ENCODE peak calls at places on chromosomes 2 and 18, in five cellular contexts. Q, O, J, C and U are unnamed samples.

GRCh38 chr2:171161425-171162289 is 964 bp upstream of the TLK1 start:
- DNase-seq in J (no peak), C (peak; percentile 4), O (no peak), Q (no peak), U (no peak)

GRCh38 chr2:238690673-238690965 is 157.3 kb upstream of the TWIST2 start:
- DNase-seq in J (no peak), O (no peak), Q (no peak), C (no peak), U (no peak)

GRCh38 chr2:24861500-24861899 is 58.5 kb downstream of the ADCY3 start:
- DNase-seq in O (no peak), J (no peak), C (no peak), Q (no peak), U (no peak)

GRCh38 chr2:129187379-129187778 is 792.1 kb upstream of the RAB6C start:
- DNase-seq in O (no peak), C (no peak), Q (no peak), J (no peak), U (no peak)

GRCh38 chr2:15177103-15177502 is 384.0 kb downstream of the NBAS start:
- DNase-seq in J (no peak), Q (no peak), O (peak; percentile 70), C (peak; percentile 37), U (no peak)

GRCh38 chr2:109382236-109382930 is 231.4 kb downstream of the SEPTIN10 start:
- DNase-seq in C (no peak), Q (no peak), O (no peak), J (no peak), U (no peak)

GRCh38 chr2:168169097-168169745 is 78.2 kb downstream of the STK39 start:
- DNase-seq in J (no peak), O (peak; percentile 44), Q (no peak), C (no peak), U (no peak)

GRCh38 chr18:37669991-37670534 is 104.5 kb upstream of the CELF4 start:
- DNase-seq in O (no peak), C (no peak), J (no peak), Q (no peak), U (peak; percentile 35)

GRCh38 chr2:240238786-240239185 is 98.3 kb upstream of the OTOS start:
- DNase-seq in J (no peak), O (no peak), Q (no peak), C (no peak), U (no peak)

GRCh38 chr18:6401687-6402086 is 13.0 kb downstream of the L3MBTL4 start:
- DNase-seq in J (no peak), C (no peak), Q (peak; percentile 62), O (no peak), U (peak; percentile 51)

GRCh38 chr2:9769171-9770005 is 73.9 kb upstream of the TAF1B start:
- DNase-seq in Q (peak; percentile 67), C (no peak), J (peak; percentile 71), O (no peak), U (peak; percentile 56)

GRCh38 chr2:15158117-15158516 is 403.0 kb downstream of the NBAS start:
- DNase-seq in C (no peak), J (no peak), Q (peak; percentile 90), O (no peak), U (peak; percentile 64)

GRCh38 chr2:88199912-88200682 is 30.0 kb downstream of the THNSL2 start:
- DNase-seq in C (peak; percentile 43), O (no peak), J (peak; percentile 48), Q (peak; percentile 74), U (peak; percentile 77)

GRCh38 chr2:17539596-17539992 is 902 bp upstream of the VSNL1 start:
- DNase-seq in C (peak; percentile 33), Q (peak; percentile 50), O (no peak), J (peak; percentile 28), U (peak; percentile 79)

GRCh38 chr2:215460682-215461081 is 24.8 kb upstream of the FN1 start:
- DNase-seq in O (peak; percentile 37), C (peak; percentile 91), J (peak; percentile 41), Q (no peak), U (no peak)

GRCh38 chr18:30860741-30861140 is 181.8 kb downstream of the DSC3 start:
- DNase-seq in O (no peak), J (no peak), Q (no peak), C (no peak), U (no peak)

GRCh38 chr2:240129731-240130392 is 6.2 kb downstream of the COPS9 start:
- DNase-seq in O (no peak), Q (no peak), C (no peak), J (no peak), U (no peak)

GRCh38 chr2:129378186-129378585 is 601.3 kb upstream of the RAB6C start:
- DNase-seq in C (no peak), Q (no peak), O (no peak), J (no peak), U (no peak)

GRCh38 chr2:201881731-201882130 is 75.4 kb downstream of the CDK15 start:
- DNase-seq in C (peak; percentile 41), J (no peak), O (no peak), Q (no peak), U (no peak)

GRCh38 chr18:26840965-26841364 is 24.5 kb downstream of the AQP4 start:
- DNase-seq in O (no peak), C (no peak), Q (no peak), J (no peak), U (peak; percentile 51)

GRCh38 chr2:182621810-182622209 is 94.2 kb upstream of the DNAJC10 start:
- DNase-seq in Q (no peak), J (no peak), O (no peak), C (no peak), U (no peak)

GRCh38 chr2:54081574-54081973 is 33.8 kb upstream of the ACYP2 start:
- DNase-seq in O (peak; percentile 59), Q (no peak), J (no peak), C (no peak), U (no peak)

GRCh38 chr2:112065966-112066365 is 10.9 kb downstream of the TMEM87B start:
- DNase-seq in C (peak; percentile 80), O (peak; percentile 67), Q (no peak), J (no peak), U (no peak)

GRCh38 chr2:72527424-72527823 is 298.4 kb downstream of the EXOC6B start:
- DNase-seq in O (no peak), C (no peak), Q (no peak), J (no peak), U (no peak)

DNA sequence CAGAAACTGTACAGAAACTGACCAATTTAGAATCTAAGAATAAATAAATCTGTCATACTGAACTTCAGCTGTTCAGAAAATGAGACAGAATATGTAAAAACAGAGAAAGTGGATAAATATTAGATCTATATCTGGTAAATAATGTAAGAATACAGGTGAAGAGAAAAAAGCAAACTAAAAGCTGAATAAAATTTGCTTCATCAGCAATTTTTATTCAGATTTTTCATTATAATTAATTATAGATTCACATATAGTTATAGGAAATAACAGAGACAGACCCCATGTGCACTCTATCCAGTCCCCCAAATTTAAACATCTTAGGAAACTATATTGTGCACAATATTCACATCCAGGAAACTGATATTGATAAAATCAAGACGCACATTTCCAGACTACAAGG is 299.2 kb downstream of the EXOC6B start:
- DNase-seq in C (no peak), Q (no peak), O (no peak), J (no peak), U (no peak)
- H3K4me1 ChIP-seq in C (no peaks in the 10 kb centered on the region), Q (peaks cover 3% of the 10 kb centered on the region), O (no peaks in the 10 kb centered on the region), J (peaks cover 4% of the 10 kb centered on the region), U (peaks cover 4% of the 10 kb centered on the region)

GRCh38 chr2:230999477-230999876 is 3.6 kb downstream of the SPATA3 start:
- DNase-seq in Q (no peak), O (no peak), C (no peak), J (no peak), U (no peak)

GRCh38 chr2:231000211-231000904 is 4.4 kb downstream of the SPATA3 start:
- DNase-seq in J (no peak), Q (peak; percentile 46), C (peak; percentile 19), O (peak; percentile 23), U (peak; percentile 84)

GRCh38 chr2:230996661-230997060 is 740 bp downstream of the SPATA3 start:
- DNase-seq in J (no peak), C (no peak), Q (no peak), O (no peak), U (no peak)

GRCh38 chr2:231001036-231001435 is 5.1 kb downstream of the SPATA3 start:
- DNase-seq in O (no peak), J (no peak), Q (no peak), C (no peak), U (no peak)

GRCh38 chr2:230998882-230999281 is 3.0 kb downstream of the SPATA3 start:
- DNase-seq in O (no peak), J (no peak), C (no peak), Q (no peak), U (no peak)
- TF ChIP-seq EZH2phosphoT487 in O (no peak), J (no peak), C (no peak), Q (no peak), U (no peak)

GRCh38 chr18:48260237-48260636 is 148.9 kb downstream of the ZBTB7C start:
- DNase-seq in J (no peak), O (no peak), Q (no peak), C (no peak), U (no peak)

GRCh38 chr18:48263421-48263820 is 145.8 kb downstream of the ZBTB7C start:
- DNase-seq in O (no peak), Q (no peak), J (no peak), C (no peak), U (no peak)

GRCh38 chr18:48265328-48265727 is 143.9 kb downstream of the ZBTB7C start:
- DNase-seq in O (no peak), C (no peak), J (no peak), Q (no peak), U (no peak)

GRCh38 chr18:48264508-48264907 is 144.7 kb downstream of the ZBTB7C start:
- DNase-seq in C (peak; percentile 9), O (no peak), J (no peak), Q (peak; percentile 39), U (peak; percentile 16)

GRCh38 chr18:48263913-48264506 is 145.2 kb downstream of the ZBTB7C start:
- DNase-seq in Q (no peak), O (peak; percentile 33), J (no peak), C (peak; percentile 32), U (no peak)
- H3K27ac ChIP-seq in Q (no peak overlapping the region), O (no peak overlapping the region), J (no peak overlapping the region), C (no peak overlapping the region), U (no peak overlapping the region)

GRCh38 chr2:119439574-119440500 is 8.2 kb downstream of the TMEM37 start:
- DNase-seq in J (no peak), Q (no peak), C (no peak), O (no peak), U (no peak)
- H3K4me1 ChIP-seq in J (peaks cover 40% of the 10 kb centered on the region), Q (peaks cover 3% of the 10 kb centered on the region), C (no peaks in the 10 kb centered on the region), O (no peaks in the 10 kb centered on the region), U (peaks cover 7% of the 10 kb centered on the region)

GRCh38 chr2:134917958-134918517 is 584 bp upstream of the CCNT2 start:
- DNase-seq in J (no peak), O (peak; percentile 87), Q (no peak), C (peak; percentile 96), U (no peak)
- TF ChIP-seq EZH2phosphoT487 in J (no peak), O (no peak), Q (no peak), C (no peak), U (no peak)

GRCh38 chr2:1988049-1988448 is 243.7 kb upstream of the PXDN start:
- DNase-seq in Q (no peak), O (no peak), J (no peak), C (no peak), U (no peak)
- H3K27ac ChIP-seq in Q (no peak overlapping the region), O (no peak overlapping the region), J (no peak overlapping the region), C (no peak overlapping the region), U (no peak overlapping the region)